ENCODE peak calls at places on chromosomes 7 and 10, in seven cellular contexts. One of them, this sample, is unnamed.

GRCh38 chr10:50552771-50553535 is 70.8 kb downstream of the SGMS1 start:
- DNase-seq in suprapubic skin: no peak
- DNase-seq in IMR-90: peak; percentile 36
- DNase-seq in adrenal gland: no peak
- DNase-seq in testis: peak; percentile 30
- DNase-seq in body of pancreas: peak; percentile 53
- DNase-seq in right lobe of liver: no peak
- DNase-seq in this sample: no peak

GRCh38 chr7:99943641-99944507 is 14.5 kb upstream of the GJC3 start:
- DNase-seq in suprapubic skin: no peak
- DNase-seq in right lobe of liver: no peak
- DNase-seq in IMR-90: no peak
- DNase-seq in adrenal gland: no peak
- DNase-seq in body of pancreas: no peak
- DNase-seq in testis: no peak
- DNase-seq in this sample: no peak

GRCh38 chr7:72176875-72177274 is 235.3 kb downstream of the CALN1 start:
- DNase-seq in body of pancreas: no peak
- DNase-seq in testis: no peak
- DNase-seq in adrenal gland: no peak
- DNase-seq in IMR-90: no peak
- DNase-seq in right lobe of liver: no peak
- DNase-seq in suprapubic skin: no peak
- DNase-seq in this sample: no peak

GRCh38 chr10:128265596-128265995 is 139.4 kb upstream of the MKI67 start:
- DNase-seq in IMR-90: no peak
- DNase-seq in adrenal gland: no peak
- DNase-seq in body of pancreas: no peak
- DNase-seq in right lobe of liver: no peak
- DNase-seq in testis: no peak
- DNase-seq in suprapubic skin: no peak
- DNase-seq in this sample: no peak

GRCh38 chr7:112013262-112013661 is 192.9 kb downstream of the DOCK4 start:
- DNase-seq in testis: no peak
- DNase-seq in right lobe of liver: no peak
- DNase-seq in body of pancreas: no peak
- DNase-seq in suprapubic skin: no peak
- DNase-seq in adrenal gland: no peak
- DNase-seq in IMR-90: no peak
- DNase-seq in this sample: no peak

GRCh38 chr7:77855371-77856083 is 57.0 kb downstream of the PHTF2 start:
- DNase-seq in IMR-90: peak; percentile 13
- DNase-seq in body of pancreas: peak; percentile 54
- DNase-seq in right lobe of liver: peak; percentile 25
- DNase-seq in testis: peak; percentile 20
- DNase-seq in suprapubic skin: no peak
- DNase-seq in adrenal gland: peak; percentile 24
- DNase-seq in this sample: no peak

GRCh38 chr10:74150151-74151056 is at the start of gene AP3M1:
- DNase-seq in body of pancreas: peak; percentile 89
- DNase-seq in IMR-90: no peak
- DNase-seq in testis: peak; percentile 92
- DNase-seq in right lobe of liver: peak; percentile 86
- DNase-seq in suprapubic skin: peak; percentile 92
- DNase-seq in adrenal gland: peak; percentile 83
- DNase-seq in this sample: peak; percentile 79

GRCh38 chr10:94115725-94116124 is 122.0 kb downstream of the PLCE1 start:
- DNase-seq in suprapubic skin: no peak
- DNase-seq in right lobe of liver: no peak
- DNase-seq in testis: no peak
- DNase-seq in adrenal gland: no peak
- DNase-seq in IMR-90: peak; percentile 51
- DNase-seq in body of pancreas: no peak
- DNase-seq in this sample: no peak

GRCh38 chr7:41816111-41816510 is 113.2 kb upstream of the INHBA start:
- DNase-seq in suprapubic skin: no peak
- DNase-seq in right lobe of liver: no peak
- DNase-seq in adrenal gland: no peak
- DNase-seq in testis: no peak
- DNase-seq in IMR-90: no peak
- DNase-seq in body of pancreas: no peak
- DNase-seq in this sample: no peak

GRCh38 chr7:13770305-13770704 is 219.2 kb downstream of the ETV1 start:
- DNase-seq in suprapubic skin: no peak
- DNase-seq in right lobe of liver: no peak
- DNase-seq in testis: no peak
- DNase-seq in IMR-90: peak; percentile 22
- DNase-seq in body of pancreas: no peak
- DNase-seq in adrenal gland: no peak
- DNase-seq in this sample: no peak
- H3K9me3 ChIP-seq in suprapubic skin: no peaks in the 10 kb centered on the region
- H3K9me3 ChIP-seq in right lobe of liver: no peaks in the 10 kb centered on the region
- H3K9me3 ChIP-seq in testis: no peaks in the 10 kb centered on the region
- H3K9me3 ChIP-seq in IMR-90: no peaks in the 10 kb centered on the region
- H3K9me3 ChIP-seq in body of pancreas: no peaks in the 10 kb centered on the region
- H3K9me3 ChIP-seq in adrenal gland: no peaks in the 10 kb centered on the region
- H3K9me3 ChIP-seq in this sample: no peaks in the 10 kb centered on the region

DNA sequence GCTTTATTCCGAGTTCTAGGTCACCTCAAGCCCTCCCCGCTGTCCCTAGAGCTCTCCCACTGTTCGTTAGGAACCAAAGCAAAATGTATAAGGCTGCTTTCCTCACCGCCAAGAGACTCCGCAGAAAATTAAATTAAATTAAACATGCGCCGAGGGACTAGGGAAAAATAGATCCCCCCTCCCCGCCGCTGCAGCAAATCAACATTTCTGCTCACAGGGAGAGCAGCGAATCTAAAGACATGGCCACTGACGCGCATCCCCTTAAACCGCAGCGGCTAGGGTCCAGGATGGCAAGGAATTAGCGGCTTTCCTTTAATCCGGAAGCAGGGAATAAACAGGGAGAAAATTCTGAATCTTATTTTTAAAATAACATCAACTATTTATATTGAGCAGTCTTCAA is 7.6 kb downstream of the SP8 start:
- DNase-seq in testis: no peak
- DNase-seq in adrenal gland: no peak
- DNase-seq in suprapubic skin: no peak
- DNase-seq in body of pancreas: no peak
- DNase-seq in right lobe of liver: no peak
- DNase-seq in IMR-90: no peak
- DNase-seq in this sample: no peak
- H3K4me3 ChIP-seq in testis: no peak overlapping the region
- H3K4me3 ChIP-seq in adrenal gland: no peak overlapping the region
- H3K4me3 ChIP-seq in suprapubic skin: no peak overlapping the region
- H3K4me3 ChIP-seq in body of pancreas: no peak overlapping the region
- H3K4me3 ChIP-seq in right lobe of liver: no peak overlapping the region
- H3K4me3 ChIP-seq in IMR-90: no peak overlapping the region
- H3K4me3 ChIP-seq in this sample: no peak overlapping the region

DNA sequence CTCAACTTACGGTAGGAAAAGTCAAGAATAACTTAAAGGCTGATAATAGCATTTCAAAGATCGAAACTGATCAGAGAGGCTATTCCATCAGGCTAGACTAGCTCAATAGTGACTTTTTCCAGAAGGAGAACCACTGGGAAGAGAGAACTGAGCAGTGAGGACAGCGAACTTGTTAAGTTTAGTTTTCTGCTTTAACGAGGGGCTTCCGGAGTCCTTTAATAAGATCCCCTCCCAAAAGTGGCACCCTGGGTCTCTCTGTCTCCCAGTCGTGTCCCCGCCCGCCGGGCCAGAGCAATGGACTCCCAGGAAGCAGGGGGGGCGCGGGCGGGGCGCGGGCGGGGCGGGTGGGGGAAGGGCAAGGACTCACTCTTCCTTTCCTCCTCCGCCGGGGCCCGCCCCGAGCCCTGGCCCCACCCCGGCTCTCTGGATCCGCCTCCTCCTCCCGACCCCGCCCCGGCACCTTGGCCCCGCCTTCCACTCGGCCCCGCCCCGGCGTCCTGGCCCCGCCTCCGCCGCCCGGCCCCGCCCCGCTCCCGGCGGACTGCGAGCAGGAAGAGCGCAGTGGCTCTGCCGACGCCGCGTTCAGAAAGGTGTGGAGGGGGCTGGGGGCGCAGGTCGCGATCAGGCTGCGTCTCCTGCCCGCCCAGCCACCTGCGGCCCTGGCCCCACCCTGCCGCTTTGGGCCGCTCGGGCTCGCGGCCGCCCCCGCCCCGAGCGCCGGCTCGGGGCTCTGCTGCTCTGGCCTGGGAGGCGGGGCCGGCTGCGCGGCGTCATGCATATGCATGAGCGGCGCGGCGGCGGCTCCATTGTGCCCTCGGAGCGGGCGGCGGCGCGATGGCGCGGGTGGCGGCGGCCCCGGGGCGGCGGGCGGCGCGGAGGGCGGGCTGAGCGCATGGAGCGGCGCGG is at the start of gene ZMIZ2:
- DNase-seq in right lobe of liver: peak; percentile 97
- DNase-seq in testis: peak; percentile 94
- DNase-seq in body of pancreas: peak; percentile 96
- DNase-seq in adrenal gland: peak; percentile 96
- DNase-seq in IMR-90: peak; percentile 76
- DNase-seq in suprapubic skin: peak; percentile 96
- DNase-seq in this sample: peak; percentile 93
- TF ChIP-seq POLR2A in right lobe of liver: peak; percentile 62
- TF ChIP-seq POLR2A in testis: peak; percentile 11
- TF ChIP-seq POLR2A in body of pancreas: peak; percentile 53
- TF ChIP-seq POLR2A in adrenal gland: peak; percentile 63
- TF ChIP-seq POLR2A in IMR-90: peak; percentile 82
- TF ChIP-seq POLR2A in suprapubic skin: peak; percentile 60
- TF ChIP-seq POLR2A in this sample: peak; percentile 75

GRCh38 chr10:123361832-123362231 is 207.6 kb downstream of the BUB3 start:
- DNase-seq in testis: no peak
- DNase-seq in body of pancreas: no peak
- DNase-seq in adrenal gland: no peak
- DNase-seq in right lobe of liver: no peak
- DNase-seq in IMR-90: no peak
- DNase-seq in suprapubic skin: no peak
- DNase-seq in this sample: no peak
- H3K9me3 ChIP-seq in testis: no peaks in the 10 kb centered on the region
- H3K9me3 ChIP-seq in body of pancreas: no peaks in the 10 kb centered on the region
- H3K9me3 ChIP-seq in adrenal gland: no peaks in the 10 kb centered on the region
- H3K9me3 ChIP-seq in right lobe of liver: no peaks in the 10 kb centered on the region
- H3K9me3 ChIP-seq in IMR-90: peaks cover 41% of the 10 kb centered on the region
- H3K9me3 ChIP-seq in suprapubic skin: no peaks in the 10 kb centered on the region
- H3K9me3 ChIP-seq in this sample: no peaks in the 10 kb centered on the region

DNA sequence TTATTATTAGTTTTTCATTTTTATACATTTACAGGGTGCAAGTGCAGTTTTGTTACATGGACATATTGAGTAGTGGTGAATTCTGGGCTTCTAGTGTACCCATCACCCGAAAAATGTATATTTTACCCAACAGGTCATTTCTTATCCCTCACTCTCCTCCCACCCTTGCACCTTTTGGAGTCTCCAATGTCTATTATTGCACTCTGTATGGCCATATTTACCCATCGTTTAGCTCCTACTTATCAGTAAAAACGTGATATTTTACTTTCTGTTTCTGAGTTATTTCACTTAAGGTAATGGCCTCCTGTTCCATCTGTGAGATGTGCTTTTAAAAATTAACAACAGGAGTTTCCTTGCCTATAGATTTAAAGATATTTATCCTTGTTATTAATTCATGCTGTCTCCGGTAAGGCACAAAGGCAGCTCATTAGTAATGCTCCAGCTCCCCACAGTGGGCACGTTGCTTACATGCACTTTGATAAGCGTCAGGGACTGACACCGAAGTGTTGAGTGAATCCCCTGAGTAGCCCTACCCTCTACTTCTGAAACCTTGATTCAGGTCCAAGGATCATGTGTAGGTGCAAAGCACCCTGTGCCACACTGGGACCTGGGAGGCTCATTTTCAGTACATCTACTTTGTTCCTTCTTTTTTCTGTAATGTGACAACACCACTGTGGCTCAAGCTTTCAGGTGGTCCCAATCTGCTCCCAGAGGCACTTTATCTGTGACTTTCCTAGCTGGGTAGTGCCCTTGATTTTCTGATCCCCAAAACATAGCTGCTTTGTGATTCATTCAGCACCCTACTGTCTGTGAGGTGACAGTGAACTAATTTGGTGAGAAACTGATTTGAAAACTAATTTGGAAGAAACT is 27.3 kb downstream of the HYAL4 start:
- DNase-seq in IMR-90: peak; percentile 42
- DNase-seq in suprapubic skin: no peak
- DNase-seq in testis: peak; percentile 76
- DNase-seq in adrenal gland: peak; percentile 55
- DNase-seq in body of pancreas: peak; percentile 65
- DNase-seq in right lobe of liver: peak; percentile 48
- DNase-seq in this sample: no peak
- H3K4me3 ChIP-seq in IMR-90: no peak overlapping the region
- H3K4me3 ChIP-seq in suprapubic skin: no peak overlapping the region
- H3K4me3 ChIP-seq in testis: no peak overlapping the region
- H3K4me3 ChIP-seq in adrenal gland: no peak overlapping the region
- H3K4me3 ChIP-seq in body of pancreas: no peak overlapping the region
- H3K4me3 ChIP-seq in right lobe of liver: no peak overlapping the region
- H3K4me3 ChIP-seq in this sample: no peak overlapping the region

DNA sequence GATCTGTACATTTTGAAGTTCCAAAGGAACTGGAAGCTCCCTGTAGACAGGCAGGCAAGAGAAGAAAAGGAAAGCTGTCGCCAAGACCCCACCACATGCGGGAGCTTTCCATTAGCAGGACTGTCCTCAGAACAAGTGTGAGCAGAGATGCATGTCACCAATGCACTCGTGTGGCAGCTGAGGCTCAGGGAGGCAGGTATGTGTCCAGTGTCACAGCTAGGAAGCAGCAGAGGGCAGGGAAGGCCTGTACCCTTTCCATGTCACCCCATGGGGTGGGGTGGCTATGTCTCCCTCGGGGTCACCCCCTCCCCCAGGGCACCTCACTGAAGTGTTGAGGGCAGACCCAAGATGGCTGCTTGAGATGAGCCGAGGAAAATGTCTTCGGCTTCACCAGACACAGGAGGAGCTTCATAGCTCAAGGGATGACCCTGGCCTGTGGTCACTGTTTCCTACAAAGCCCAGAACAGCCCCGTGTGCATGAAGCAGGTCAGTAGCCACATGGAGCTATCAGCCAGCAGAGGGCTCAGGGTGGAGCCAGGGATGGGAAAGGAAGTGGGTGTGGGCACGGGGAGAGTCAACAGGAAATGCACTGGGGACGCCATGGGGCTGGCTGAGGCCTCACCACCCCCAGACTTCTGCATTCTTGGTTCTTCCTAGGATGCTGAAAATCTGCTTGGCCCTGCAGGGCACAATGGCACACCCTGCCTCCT is 96.6 kb downstream of the FAM53B start:
- DNase-seq in IMR-90: peak; percentile 20
- DNase-seq in suprapubic skin: no peak
- DNase-seq in body of pancreas: peak; percentile 43
- DNase-seq in testis: peak; percentile 49
- DNase-seq in adrenal gland: peak; percentile 80
- DNase-seq in right lobe of liver: peak; percentile 68
- DNase-seq in this sample: no peak
- TF ChIP-seq POLR2A in IMR-90: no peak
- TF ChIP-seq POLR2A in suprapubic skin: no peak
- TF ChIP-seq POLR2A in body of pancreas: no peak
- TF ChIP-seq POLR2A in testis: no peak
- TF ChIP-seq POLR2A in adrenal gland: no peak
- TF ChIP-seq POLR2A in right lobe of liver: no peak
- TF ChIP-seq POLR2A in this sample: no peak

This sample was measured in uterus.